ENCODE peak calls at places on chromosomes 5 and 9, in ten cellular contexts. I is AG08395; L is endothelial cell; C is GM04504; G is activated naive CD8-positive, alpha-beta T cell treated with anti-CD3 and anti-CD28 coated beads, Interleukin-2, amount 50 U/mL, for 16 hours; M is HL-60; E is stimulated activated CD4-positive, alpha-beta T cell treated with anti-CD3 and anti-CD28 coated beads, Interleukin-4, amount 100 ng/mL, for 24 hours; P is HuH-7; Q is colonic mucosa; R is fibroblast of the aortic adventitia. Z is an unnamed sample.

GRCh38 chr9:92648447-92649406 is 21.2 kb downstream of the IPPK start:
- DNase-seq in I (no peak), L (no peak), C (no peak), G (no peak), M (no peak), E (no peak), P (no peak), Q (no peak), R (no peak), Z (no peak)

GRCh38 chr5:150522504-150523464 is 14.9 kb downstream of the NDST1 start:
- DNase-seq in I (no peak), L (no peak), C (no peak), G (no peak), M (no peak), E (no peak), P (peak), Q (peak), R (no peak), Z (no peak)

GRCh38 chr9:2623046-2623865 is 1.7 kb downstream of the VLDLR start:
- DNase-seq in I (peak), L (peak), C (no peak), G (no peak), M (no peak), E (no peak), P (peak), Q (peak), R (peak), Z (no peak)

GRCh38 chr5:159849437-159850191 is 66.7 kb upstream of the ADRA1B start:
- DNase-seq in I (peak), L (no peak), C (peak), G (no peak), M (no peak), E (no peak), P (no peak), Q (no peak), R (peak), Z (no peak)

GRCh38 chr9:114385412-114386181 is 2.2 kb downstream of the AKNA start:
- DNase-seq in I (peak), L (no peak), C (peak), G (peak), M (peak), E (peak), P (no peak), Q (peak), R (peak), Z (no peak)

GRCh38 chr5:123359454-123359853 is 63.7 kb downstream of the CEP120 start:
- DNase-seq in I (no peak), L (no peak), C (no peak), G (no peak), M (no peak), E (no peak), P (no peak), Q (no peak), R (no peak), Z (no peak)

GRCh38 chr5:89034588-89034987 is 151.6 kb upstream of the MEF2C start:
- DNase-seq in I (peak), L (no peak), C (no peak), G (no peak), M (no peak), E (no peak), P (no peak), Q (no peak), R (peak), Z (no peak)

GRCh38 chr5:5145651-5146529 is 5.8 kb downstream of the ADAMTS16 start:
- DNase-seq in I (no peak), L (no peak), C (no peak), G (no peak), M (no peak), E (no peak), P (no peak), Q (no peak), R (peak), Z (no peak)

GRCh38 chr9:100352201-100352726 is 478 bp downstream of the TEX10 start:
- DNase-seq in I (peak), L (peak), C (peak), G (peak), M (peak), E (peak), P (peak), Q (peak), R (peak), Z (no peak)

GRCh38 chr5:77337716-77338115 is 127.2 kb downstream of the PDE8B start:
- DNase-seq in I (no peak), L (no peak), C (no peak), G (no peak), M (no peak), E (no peak), P (no peak), Q (no peak), R (no peak), Z (no peak)

GRCh38 chr5:120228262-120229031 is 235.7 kb upstream of the PRR16 start:
- DNase-seq in I (no peak), L (no peak), C (no peak), G (no peak), M (no peak), E (no peak), P (peak), Q (no peak), R (peak), Z (no peak)

GRCh38 chr5:152306386-152306785 is 98.7 kb downstream of the NMUR2 start:
- DNase-seq in I (no peak), L (no peak), C (no peak), G (no peak), M (no peak), E (no peak), P (no peak), Q (no peak), R (no peak), Z (no peak)

GRCh38 chr9:93240891-93241334 is 57.0 kb downstream of the WNK2 start:
- DNase-seq in I (no peak), L (no peak), C (no peak), G (no peak), M (no peak), E (no peak), P (peak), Q (no peak), R (no peak), Z (no peak)

GRCh38 chr9:108150736-108151135 is 661.2 kb upstream of the KLF4 start:
- DNase-seq in I (peak), L (no peak), C (no peak), G (no peak), M (no peak), E (no peak), P (no peak), Q (no peak), R (no peak), Z (no peak)

GRCh38 chr9:121304707-121305106 is 36.7 kb downstream of the GSN start:
- DNase-seq in I (no peak), L (no peak), C (no peak), G (no peak), M (no peak), E (no peak), P (no peak), Q (no peak), R (no peak), Z (no peak)

GRCh38 chr9:89360465-89360864 is 42.2 kb downstream of the SECISBP2 start:
- DNase-seq in I (no peak), L (no peak), C (no peak), G (no peak), M (no peak), E (no peak), P (no peak), Q (no peak), R (no peak), Z (no peak)

GRCh38 chr5:35146386-35146785 is 83.9 kb downstream of the PRLR start:
- DNase-seq in I (no peak), L (no peak), C (no peak), G (no peak), M (no peak), E (no peak), P (no peak), Q (no peak), R (no peak), Z (no peak)

GRCh38 chr9:136265561-136266355 is 20.1 kb upstream of the QSOX2 start:
- DNase-seq in I (no peak), L (no peak), C (no peak), G (no peak), M (no peak), E (no peak), P (no peak), Q (no peak), R (no peak), Z (no peak)

GRCh38 chr9:33868430-33869000 is 51.6 kb downstream of the UBE2R2 start:
- DNase-seq in I (peak), L (no peak), C (no peak), G (no peak), M (no peak), E (no peak), P (no peak), Q (no peak), R (peak), Z (no peak)

GRCh38 chr9:126428524-126429175 is 102.0 kb downstream of the MVB12B start:
- DNase-seq in I (no peak), L (no peak), C (no peak), G (no peak), M (peak), E (no peak), P (no peak), Q (no peak), R (no peak), Z (no peak)

GRCh38 chr5:172059661-172060100 is 53.2 kb upstream of the FBXW11 start:
- DNase-seq in I (no peak), L (peak), C (no peak), G (no peak), M (no peak), E (no peak), P (peak), Q (no peak), R (peak), Z (no peak)

GRCh38 chr9:29514336-29514735 is 1941.1 kb upstream of the C9orf72 start:
- DNase-seq in I (no peak), L (no peak), C (no peak), G (no peak), M (no peak), E (no peak), P (no peak), Q (no peak), R (peak), Z (no peak)

GRCh38 chr9:91321691-91322090 is 40.0 kb downstream of the AUH start:
- DNase-seq in I (no peak), L (no peak), C (no peak), G (no peak), M (no peak), E (no peak), P (no peak), Q (no peak), R (no peak), Z (no peak)

GRCh38 chr5:11273180-11273882 is 512.3 kb upstream of the DAP start:
- DNase-seq in I (no peak), L (no peak), C (no peak), G (no peak), M (no peak), E (no peak), P (no peak), Q (no peak), R (no peak), Z (no peak)

GRCh38 chr9:88993327-88993726 is 2.1 kb downstream of the S1PR3 start:
- DNase-seq in I (no peak), L (no peak), C (no peak), G (no peak), M (no peak), E (no peak), P (no peak), Q (no peak), R (peak), Z (no peak)

GRCh38 chr9:79060726-79061125 is 511.0 kb upstream of the TLE4 start:
- DNase-seq in I (no peak), L (no peak), C (peak), G (no peak), M (no peak), E (no peak), P (no peak), Q (no peak), R (no peak), Z (no peak)

GRCh38 chr9:136023401-136024225 is 62.4 kb upstream of the UBAC1 start:
- DNase-seq in I (peak), L (no peak), C (peak), G (no peak), M (no peak), E (no peak), P (no peak), Q (no peak), R (peak), Z (peak)

GRCh38 chr5:177997319-177997670 is 1.3 kb upstream of the PROP1 start:
- DNase-seq in I (no peak), L (no peak), C (no peak), G (no peak), M (no peak), E (no peak), P (no peak), Q (no peak), R (peak), Z (no peak)